ENCODE peak calls at places on chromosomes 5 and 9, in six cellular contexts. S is NCI-H774, W is GDM1, E is foreskin fibroblast, M is AG09309, H is cardiac muscle cell. A is an unnamed sample.

GRCh38 chr5:96968074-96968473 is 32.2 kb downstream of the LNPEP start:
- DNase-seq in S (no peak), W (no peak), E (no peak), M (no peak), H (no peak), A (no peak)

GRCh38 chr5:141641634-141642278 is 5.0 kb downstream of the RELL2 start:
- DNase-seq in S (no peak), W (peak; percentile 1), E (peak; percentile 61), M (no peak), H (no peak), A (no peak)

GRCh38 chr9:134730011-134730760 is 88.6 kb downstream of the COL5A1 start:
- DNase-seq in S (no peak), W (no peak), E (no peak), M (no peak), H (no peak), A (no peak)

GRCh38 chr9:14316574-14317304 is 2.8 kb upstream of the NFIB start:
- DNase-seq in S (peak; percentile 54), W (no peak), E (no peak), M (no peak), H (no peak), A (no peak)

GRCh38 chr9:14311940-14312572 is 1.9 kb downstream of the NFIB start:
- DNase-seq in S (no peak), W (no peak), E (no peak), M (no peak), H (no peak), A (no peak)

GRCh38 chr5:105030153-105030552 is 1467.6 kb upstream of the NUDT12 start:
- DNase-seq in S (no peak), W (no peak), E (no peak), M (no peak), H (no peak), A (no peak)

GRCh38 chr9:127753148-127753547 is 18.1 kb upstream of the TOR2A start:
- DNase-seq in S (no peak), W (no peak), E (no peak), M (no peak), H (no peak), A (no peak)

GRCh38 chr5:158882660-158883059 is 217.1 kb downstream of the EBF1 start:
- DNase-seq in S (no peak), W (no peak), E (no peak), M (no peak), H (no peak), A (no peak)

GRCh38 chr9:103514767-103515166 is 519.6 kb downstream of the CYLC2 start:
- DNase-seq in S (no peak), W (no peak), E (no peak), M (no peak), H (no peak), A (no peak)

GRCh38 chr9:87465791-87466190 is 31.9 kb upstream of the DAPK1 start:
- DNase-seq in S (no peak), W (no peak), E (no peak), M (no peak), H (no peak), A (no peak)

GRCh38 chr5:68419637-68420452 is 204.3 kb downstream of the PIK3R1 start:
- DNase-seq in S (no peak), W (no peak), E (peak; percentile 80), M (no peak), H (peak; percentile 59), A (peak; percentile 66)

GRCh38 chr9:36603006-36603405 is 30.3 kb downstream of the MELK start:
- DNase-seq in S (no peak), W (no peak), E (peak; percentile 20), M (no peak), H (no peak), A (no peak)

GRCh38 chr9:132498811-132499210 is 83.6 kb upstream of the BARHL1 start:
- DNase-seq in S (no peak), W (no peak), E (peak; percentile 9), M (no peak), H (peak; percentile 27), A (peak; percentile 80)

GRCh38 chr5:54742417-54742889 is 224.9 kb downstream of the SNX18 start:
- DNase-seq in S (no peak), W (no peak), E (no peak), M (peak; percentile 34), H (peak; percentile 39), A (no peak)

GRCh38 chr9:21684831-21685362 is 117.5 kb upstream of the MTAP start:
- DNase-seq in S (peak; percentile 29), W (no peak), E (peak; percentile 74), M (no peak), H (no peak), A (no peak)

GRCh38 chr9:15349892-15350761 is 43.1 kb upstream of the TTC39B start:
- DNase-seq in S (peak; percentile 71), W (no peak), E (no peak), M (no peak), H (no peak), A (no peak)

GRCh38 chr5:84437673-84438315 is 53.1 kb upstream of the EDIL3 start:
- DNase-seq in S (no peak), W (no peak), E (peak; percentile 14), M (peak; percentile 49), H (no peak), A (no peak)

GRCh38 chr9:23493219-23493618 is 332.8 kb downstream of the ELAVL2 start:
- DNase-seq in S (no peak), W (no peak), E (no peak), M (no peak), H (no peak), A (no peak)

GRCh38 chr5:149448831-149449714 is 70.0 kb upstream of the IL17B start:
- DNase-seq in S (no peak), W (no peak), E (no peak), M (no peak), H (peak; percentile 60), A (no peak)

A was measured in nephron progenitor cell.